ENCODE peak calls at places on chromosome 18, in ten cellular contexts. X is body of pancreas, T is AG10803, P is K562, A is BJ, Z is foreskin fibroblast, S is dorsolateral prefrontal cortex, Y is tibial artery, G is SK-N-SH, M is lung. Q is an unnamed sample.

GRCh38 chr18:23311346-23312103 is 141.6 kb upstream of the RIOK3 start:
- DNase-seq in X (peak), T (peak), P (no peak), A (no peak), Z (peak), S (no peak), Y (peak), G (no peak), M (peak), Q (peak)

GRCh38 chr18:22300665-22301636 is 116.8 kb downstream of the CTAGE1 start:
- DNase-seq in X (no peak), T (no peak), P (peak), A (no peak), Z (no peak), S (no peak), Y (no peak), G (no peak), M (no peak), Q (peak)

GRCh38 chr18:75491361-75491760 is 63.9 kb upstream of the SMIM21 start:
- DNase-seq in X (no peak), T (peak), P (no peak), A (no peak), Z (no peak), S (no peak), Y (no peak), G (no peak), M (no peak), Q (no peak)

GRCh38 chr18:61154866-61155265 is 178.4 kb upstream of the CDH20 start:
- DNase-seq in X (no peak), T (no peak), P (no peak), A (no peak), Z (no peak), S (no peak), Y (no peak), G (no peak), M (no peak), Q (no peak)

GRCh38 chr18:62054929-62055498 is 131.8 kb downstream of the PIGN start:
- DNase-seq in X (no peak), T (no peak), P (no peak), A (no peak), Z (no peak), S (no peak), Y (no peak), G (no peak), M (no peak), Q (no peak)

GRCh38 chr18:6994053-6994452 is 123.5 kb downstream of the LAMA1 start:
- DNase-seq in X (no peak), T (peak), P (no peak), A (no peak), Z (peak), S (no peak), Y (no peak), G (no peak), M (no peak), Q (peak)

GRCh38 chr18:7921938-7922587 is 354.9 kb downstream of the PTPRM start:
- DNase-seq in X (peak), T (peak), P (no peak), A (no peak), Z (peak), S (no peak), Y (no peak), G (no peak), M (no peak), Q (peak)

GRCh38 chr18:62716679-62717058 is 1.3 kb downstream of the PHLPP1 start:
- DNase-seq in X (peak), T (peak), P (peak), A (no peak), Z (peak), S (no peak), Y (peak), G (peak), M (no peak), Q (peak)

GRCh38 chr18:48897531-48897930 is 53.2 kb downstream of the SMAD7 start:
- DNase-seq in X (no peak), T (peak), P (no peak), A (no peak), Z (peak), S (no peak), Y (no peak), G (no peak), M (no peak), Q (no peak)

GRCh38 chr18:76588591-76589303 is 93.7 kb upstream of the ZNF516 start:
- DNase-seq in X (no peak), T (no peak), P (no peak), A (no peak), Z (peak), S (no peak), Y (no peak), G (no peak), M (no peak), Q (no peak)

GRCh38 chr18:7824970-7825369 is 257.9 kb downstream of the PTPRM start:
- DNase-seq in X (peak), T (peak), P (no peak), A (no peak), Z (peak), S (no peak), Y (peak), G (no peak), M (no peak), Q (no peak)

GRCh38 chr18:8895987-8896619 is 190.7 kb downstream of the MTCL1 start:
- DNase-seq in X (no peak), T (peak), P (no peak), A (peak), Z (peak), S (no peak), Y (no peak), G (no peak), M (no peak), Q (peak)

GRCh38 chr18:7697306-7697705 is 130.2 kb downstream of the PTPRM start:
- DNase-seq in X (no peak), T (no peak), P (no peak), A (no peak), Z (no peak), S (no peak), Y (no peak), G (no peak), M (no peak), Q (no peak)

GRCh38 chr18:63155169-63155852 is 164.3 kb downstream of the BCL2 start:
- DNase-seq in X (peak), T (no peak), P (peak), A (no peak), Z (no peak), S (no peak), Y (peak), G (peak), M (peak), Q (peak)

GRCh38 chr18:28127763-28128737 is 48.9 kb downstream of the CDH2 start:
- DNase-seq in X (no peak), T (no peak), P (no peak), A (no peak), Z (no peak), S (no peak), Y (no peak), G (no peak), M (no peak), Q (peak)

GRCh38 chr18:42298744-42299685 is 344.0 kb downstream of the PIK3C3 start:
- DNase-seq in X (peak), T (peak), P (peak), A (peak), Z (peak), S (peak), Y (peak), G (peak), M (peak), Q (peak)

GRCh38 chr18:78935406-78935805 is 44.2 kb upstream of the SALL3 start:
- DNase-seq in X (no peak), T (no peak), P (no peak), A (no peak), Z (no peak), S (no peak), Y (no peak), G (no peak), M (no peak), Q (no peak)

GRCh38 chr18:79479761-79480161 is 84.0 kb downstream of the NFATC1 start:
- DNase-seq in X (no peak), T (no peak), P (no peak), A (no peak), Z (no peak), S (no peak), Y (no peak), G (no peak), M (no peak), Q (no peak)

GRCh38 chr18:61589053-61589723 is 256.0 kb downstream of the CDH20 start:
- DNase-seq in X (peak), T (no peak), P (no peak), A (no peak), Z (no peak), S (no peak), Y (peak), G (no peak), M (no peak), Q (peak)

GRCh38 chr18:35282353-35282752 is 7.7 kb downstream of the ZSCAN30 start:
- DNase-seq in X (no peak), T (peak), P (no peak), A (peak), Z (peak), S (no peak), Y (no peak), G (no peak), M (no peak), Q (peak)

GRCh38 chr18:21194871-21195771 is 46.9 kb upstream of the GREB1L start:
- DNase-seq in X (no peak), T (peak), P (peak), A (no peak), Z (peak), S (no peak), Y (no peak), G (peak), M (no peak), Q (peak)

GRCh38 chr18:8235916-8236315 is 373.3 kb upstream of the RAB12 start:
- DNase-seq in X (no peak), T (no peak), P (no peak), A (no peak), Z (no peak), S (no peak), Y (no peak), G (no peak), M (no peak), Q (no peak)

DNA sequence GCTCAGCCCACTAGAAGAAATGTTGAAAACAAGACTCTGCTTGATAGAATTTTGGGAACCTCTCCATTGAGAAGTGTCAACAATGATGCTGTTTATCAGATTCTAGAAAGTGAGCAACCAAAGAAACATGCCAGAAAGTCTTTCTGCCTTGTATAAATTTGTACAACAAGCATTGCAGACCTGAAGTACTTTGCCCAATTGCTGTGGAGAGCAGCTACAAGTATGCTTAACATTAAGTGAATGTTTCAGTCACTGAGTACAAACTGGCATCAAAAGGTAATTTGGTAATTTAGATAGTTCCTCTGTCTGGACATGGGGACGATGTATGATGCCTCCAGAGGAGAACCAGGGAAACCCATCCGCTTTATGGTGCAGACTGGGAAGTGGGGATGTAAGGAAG is 33.4 kb upstream of the SKA1 start:
- DNase-seq in X (no peak), T (no peak), P (no peak), A (no peak), Z (no peak), S (no peak), Y (no peak), G (no peak), M (no peak), Q (no peak)
- TF ChIP-seq CTCF in X (no peak), T (no peak), P (no peak), A (no peak), Z (no peak), S (no peak), Y (no peak), G (no peak), M (no peak), Q (no peak)

GRCh38 chr18:12886498-12887126 is 2.6 kb upstream of the PTPN2 start:
- DNase-seq in X (peak), T (peak), P (peak), A (no peak), Z (peak), S (no peak), Y (no peak), G (peak), M (no peak), Q (peak)
- TF ChIP-seq CTCF in X (no peak), T (peak), P (peak), A (peak), Z (peak), S (no peak), Y (no peak), G (peak), M (no peak), Q (peak)

GRCh38 chr18:3995476-3996102 is 459.5 kb downstream of the DLGAP1 start:
- DNase-seq in X (peak), T (peak), P (peak), A (no peak), Z (peak), S (no peak), Y (peak), G (peak), M (peak), Q (peak)
- TF ChIP-seq CTCF in X (peak), T (peak), P (peak), A (peak), Z (peak), S (peak), Y (peak), G (peak), M (peak), Q (peak)

DNA sequence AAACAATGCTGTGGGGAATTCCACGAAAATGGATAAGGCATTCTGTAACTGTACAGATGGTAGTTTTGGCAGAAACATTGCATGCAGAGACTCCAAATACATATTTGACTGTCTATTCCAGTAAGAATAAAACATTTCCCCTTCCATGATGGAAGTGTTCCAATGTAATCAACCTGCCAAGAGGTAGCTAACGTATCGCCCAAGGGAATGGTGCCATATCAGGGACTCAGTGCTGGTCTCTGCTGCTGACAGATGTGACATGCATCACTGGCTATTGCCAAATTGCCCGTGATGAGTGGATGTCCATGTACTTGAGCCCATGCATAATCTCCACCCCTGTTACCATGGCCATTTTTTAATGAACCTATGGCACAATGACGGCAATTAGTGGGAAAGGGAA is 418.0 kb downstream of the CDH7 start:
- DNase-seq in X (peak), T (no peak), P (no peak), A (no peak), Z (no peak), S (no peak), Y (no peak), G (no peak), M (no peak), Q (no peak)
- TF ChIP-seq CTCF in X (no peak), T (no peak), P (no peak), A (no peak), Z (no peak), S (no peak), Y (no peak), G (no peak), M (no peak), Q (no peak)

GRCh38 chr18:36610258-36610657 is 218.5 kb downstream of the TPGS2 start:
- DNase-seq in X (no peak), T (no peak), P (no peak), A (no peak), Z (no peak), S (no peak), Y (no peak), G (no peak), M (no peak), Q (no peak)

GRCh38 chr18:36608107-36608506 is 220.7 kb downstream of the TPGS2 start:
- DNase-seq in X (no peak), T (no peak), P (no peak), A (no peak), Z (no peak), S (no peak), Y (no peak), G (no peak), M (no peak), Q (no peak)

GRCh38 chr18:36613069-36613468 is 215.7 kb downstream of the TPGS2 start:
- DNase-seq in X (no peak), T (no peak), P (no peak), A (no peak), Z (no peak), S (no peak), Y (no peak), G (no peak), M (no peak), Q (no peak)

GRCh38 chr18:36610716-36611115 is 218.1 kb downstream of the TPGS2 start:
- DNase-seq in X (no peak), T (no peak), P (no peak), A (no peak), Z (no peak), S (no peak), Y (no peak), G (no peak), M (no peak), Q (no peak)
- TF ChIP-seq CTCF in X (no peak), T (no peak), P (no peak), A (no peak), Z (no peak), S (no peak), Y (no peak), G (no peak), M (no peak), Q (no peak)

GRCh38 chr18:37298816-37299215 is 266.8 kb downstream of the CELF4 start:
- DNase-seq in X (no peak), T (no peak), P (no peak), A (no peak), Z (no peak), S (no peak), Y (no peak), G (no peak), M (no peak), Q (no peak)

GRCh38 chr18:37297106-37297505 is 268.5 kb downstream of the CELF4 start:
- DNase-seq in X (no peak), T (no peak), P (no peak), A (no peak), Z (no peak), S (no peak), Y (no peak), G (no peak), M (no peak), Q (no peak)

GRCh38 chr18:37302519-37302918 is 263.1 kb downstream of the CELF4 start:
- DNase-seq in X (no peak), T (no peak), P (no peak), A (no peak), Z (no peak), S (no peak), Y (no peak), G (no peak), M (no peak), Q (no peak)

GRCh38 chr18:37303009-37303408 is 262.6 kb downstream of the CELF4 start:
- DNase-seq in X (no peak), T (no peak), P (no peak), A (no peak), Z (no peak), S (no peak), Y (no peak), G (no peak), M (no peak), Q (no peak)

GRCh38 chr18:37299471-37300304 is 265.9 kb downstream of the CELF4 start:
- DNase-seq in X (peak), T (peak), P (peak), A (peak), Z (peak), S (peak), Y (peak), G (peak), M (peak), Q (peak)
- TF ChIP-seq CTCF in X (no peak), T (peak), P (no peak), A (no peak), Z (no peak), S (no peak), Y (no peak), G (no peak), M (no peak), Q (no peak)

DNA sequence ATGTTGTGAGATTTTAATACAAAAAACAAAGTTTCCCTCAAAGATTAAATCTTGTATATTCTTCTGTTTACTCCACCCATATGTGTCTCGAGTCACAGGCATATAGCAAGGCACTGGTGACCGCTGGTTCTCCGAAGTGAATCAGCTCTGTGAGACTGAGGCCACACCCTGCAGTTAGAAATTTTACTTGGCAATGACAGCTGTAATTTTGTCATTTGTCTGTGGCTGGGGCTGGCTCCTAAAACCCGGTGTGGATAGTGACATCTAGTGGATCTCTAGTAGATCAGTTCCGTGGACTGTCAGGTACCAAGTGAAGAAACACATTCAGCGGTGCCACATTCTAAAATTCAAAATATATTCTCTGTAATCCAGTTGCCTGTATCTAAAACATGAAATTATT is 278.0 kb downstream of the NEDD4L start:
- DNase-seq in X (peak), T (peak), P (peak), A (peak), Z (peak), S (peak), Y (peak), G (peak), M (peak), Q (peak)
- TF ChIP-seq CTCF in X (peak), T (peak), P (peak), A (peak), Z (peak), S (peak), Y (peak), G (peak), M (peak), Q (peak)

Q was measured in MCF 10A.